ENCODE peak calls at places on chromosomes 12 and 14, in four cellular contexts. T is K562, C is HepG2, G is H1. Q is an unnamed sample.

GRCh38 chr14:68539311-68539737 is 253.5 kb downstream of the ZFP36L1 start:
- DNase-seq in C (no peak), T (no peak), G (no peak), Q (no peak)

GRCh38 chr12:85076688-85077430 is 40.7 kb downstream of the LRRIQ1 start:
- DNase-seq in T (no peak), G (no peak), C (peak; percentile 43), Q (peak; percentile 87)

GRCh38 chr14:30994681-30995620 is 30.5 kb upstream of the AP4S1 start:
- DNase-seq in C (no peak), T (no peak), G (no peak), Q (peak; percentile 66)

GRCh38 chr14:51828017-51828797 is 32.2 kb upstream of the GNG2 start:
- DNase-seq in T (no peak), C (no peak), G (no peak), Q (no peak)

GRCh38 chr12:68871899-68872298 is 61.1 kb downstream of the CPM start:
- DNase-seq in C (peak; percentile 23), G (no peak), T (no peak), Q (peak; percentile 11)

GRCh38 chr14:97219356-97220017 is 422.3 kb downstream of the VRK1 start:
- DNase-seq in T (no peak), C (no peak), G (peak; percentile 50), Q (no peak)

GRCh38 chr14:54848910-54849309 is 53.7 kb downstream of the GCH1 start:
- DNase-seq in T (no peak), G (no peak), C (no peak), Q (no peak)

GRCh38 chr12:108254030-108254429 is 85.1 kb downstream of the CMKLR1 start:
- DNase-seq in G (no peak), T (no peak), C (no peak), Q (no peak)

GRCh38 chr12:105162174-105162573 is 54.6 kb downstream of the WASHC4 start:
- DNase-seq in T (no peak), C (no peak), G (no peak), Q (no peak)

GRCh38 chr14:90795744-90796143 is 20.5 kb downstream of the TTC7B start:
- DNase-seq in G (no peak), T (no peak), C (no peak), Q (peak; percentile 92)

GRCh38 chr12:53096089-53096741 is 1.3 kb upstream of the IGFBP6 start:
- DNase-seq in G (peak; percentile 66), C (no peak), T (no peak), Q (no peak)

GRCh38 chr12:110367209-110367864 is 36.2 kb downstream of the ANAPC7 start:
- DNase-seq in T (no peak), C (no peak), G (no peak), Q (no peak)

GRCh38 chr14:101124860-101125259 is 221.3 kb upstream of the RTL1 start:
- DNase-seq in C (no peak), T (no peak), G (no peak), Q (no peak)

GRCh38 chr14:97458302-97459137 is 661.3 kb downstream of the VRK1 start:
- DNase-seq in T (no peak), C (no peak), G (peak; percentile 67), Q (no peak)

GRCh38 chr14:54570651-54571415 is 3.9 kb downstream of the SAMD4A start:
- DNase-seq in G (no peak), T (no peak), C (no peak), Q (peak; percentile 63)

DNA sequence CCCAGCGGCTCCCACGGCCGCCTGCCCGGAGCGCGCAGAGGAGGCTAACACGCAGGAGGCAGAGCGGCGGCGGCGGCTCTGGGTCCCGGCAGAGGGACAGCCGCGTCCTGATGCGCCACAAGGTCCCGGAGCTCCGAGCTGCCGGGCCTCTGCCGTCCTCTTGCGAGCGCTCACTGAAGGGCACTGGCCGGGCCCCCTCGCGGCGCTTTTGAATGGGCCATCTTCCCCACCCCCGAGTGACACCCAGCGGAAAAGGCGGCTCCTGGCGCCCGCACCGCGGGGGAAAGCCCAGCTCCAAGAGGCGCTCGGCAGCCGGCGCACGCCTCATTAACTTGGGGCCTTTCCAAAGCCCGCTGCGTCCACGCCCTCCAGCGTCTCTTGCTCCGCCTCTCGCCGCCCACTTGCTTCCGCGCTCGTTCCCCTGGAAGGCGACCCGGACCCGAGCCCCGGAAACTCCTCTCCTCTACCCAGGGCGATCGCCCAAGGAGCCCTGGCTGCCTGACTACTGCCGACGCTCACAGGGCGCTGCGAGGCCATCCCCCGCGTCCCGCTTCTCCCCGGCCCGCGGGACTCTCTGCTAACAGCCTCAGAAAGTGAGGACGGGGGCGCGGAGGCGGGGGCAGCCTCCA is at the start of gene PHLDA1:
- DNase-seq in C (peak; percentile 91), G (peak; percentile 88), T (peak; percentile 85), Q (peak; percentile 96)
- TF ChIP-seq EZH2 in C (no peak), G (no peak), T (no peak), Q (no peak)

GRCh38 chr14:88505621-88506020 is 49.2 kb downstream of the PTPN21 start:
- DNase-seq in T (no peak), C (no peak), G (no peak), Q (no peak)

GRCh38 chr14:88500611-88501010 is 54.2 kb downstream of the PTPN21 start:
- DNase-seq in G (no peak), T (no peak), C (no peak), Q (no peak)

GRCh38 chr14:88502740-88503139 is 52.1 kb downstream of the PTPN21 start:
- DNase-seq in C (no peak), T (no peak), G (no peak), Q (no peak)

GRCh38 chr14:88504602-88505001 is 50.2 kb downstream of the PTPN21 start:
- DNase-seq in C (no peak), G (no peak), T (no peak), Q (no peak)

GRCh38 chr14:88503754-88504406 is 50.9 kb downstream of the PTPN21 start:
- DNase-seq in C (no peak), T (no peak), G (no peak), Q (no peak)
- TF ChIP-seq JUN in C (no peak), T (no peak), G (no peak), Q (no peak)

GRCh38 chr12:26647091-26647490 is 185.9 kb downstream of the ITPR2 start:
- DNase-seq in G (no peak), C (no peak), T (no peak), Q (no peak)

GRCh38 chr12:26646571-26646970 is 186.4 kb downstream of the ITPR2 start:
- DNase-seq in C (no peak), T (no peak), G (no peak), Q (no peak)

GRCh38 chr12:26648066-26648465 is 184.9 kb downstream of the ITPR2 start:
- DNase-seq in G (no peak), T (no peak), C (no peak), Q (peak; percentile 70)

GRCh38 chr12:26648999-26649398 is 184.0 kb downstream of the ITPR2 start:
- DNase-seq in T (no peak), G (no peak), C (no peak), Q (no peak)

DNA sequence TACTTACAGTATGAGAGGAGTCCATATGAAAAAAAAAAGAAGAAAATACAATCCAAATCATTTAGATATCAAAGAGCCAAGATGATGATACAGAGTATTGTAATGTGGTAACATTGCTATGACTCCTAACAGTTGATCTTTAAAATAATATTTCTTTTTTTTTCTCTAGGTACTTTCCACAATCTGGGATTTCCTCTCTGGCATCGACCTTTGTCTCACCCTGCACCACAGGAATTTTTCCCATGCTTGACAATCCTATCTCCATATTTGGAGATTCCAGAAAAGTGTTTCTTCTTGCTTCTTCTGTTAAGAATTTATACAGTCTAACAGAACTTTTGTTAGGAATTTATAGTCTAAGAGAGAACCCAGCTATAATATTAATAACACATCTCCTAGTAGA is 184.4 kb downstream of the ITPR2 start:
- DNase-seq in T (no peak), C (no peak), G (no peak), Q (peak; percentile 90)
- TF ChIP-seq MAX in T (no peak), C (no peak), G (no peak), Q (no peak)

DNA sequence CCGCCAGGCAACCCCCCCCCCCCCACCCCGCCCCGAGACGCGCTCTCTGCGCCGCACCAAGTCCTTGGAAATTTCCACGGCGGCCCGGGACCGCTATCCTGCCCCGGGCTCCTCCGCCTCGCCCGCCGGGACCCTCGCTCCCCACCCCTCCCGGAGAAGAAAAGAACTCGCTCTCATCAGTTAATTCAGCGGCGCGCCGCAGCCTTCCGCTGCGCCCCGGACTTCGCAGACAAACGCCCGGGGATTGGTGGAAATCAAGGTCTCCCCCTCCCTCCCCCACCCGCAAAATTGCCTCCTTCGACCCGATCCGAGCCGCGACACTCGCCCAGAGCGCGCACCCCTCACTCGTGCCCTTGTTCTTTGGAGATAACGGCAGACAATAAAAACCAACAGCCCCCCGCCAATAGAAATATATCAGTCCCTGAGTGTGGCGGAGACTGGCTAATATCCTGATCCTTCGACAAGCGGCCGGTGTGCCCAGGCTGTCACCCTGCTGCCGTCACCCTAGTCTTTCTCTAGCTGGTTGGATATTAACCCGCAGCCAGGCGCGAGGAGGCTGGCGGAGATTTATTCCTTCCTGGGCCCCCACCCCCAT is at the start of gene ST8SIA1:
- DNase-seq in C (peak; percentile 7), G (peak; percentile 61), T (no peak), Q (no peak)
- TF ChIP-seq EZH2 in C (no peak), G (no peak), T (no peak), Q (no peak)

GRCh38 chr12:95412826-95413311 is 61.1 kb upstream of the METAP2 start:
- DNase-seq in T (no peak), C (no peak), G (no peak), Q (no peak)
- TF ChIP-seq JUN in T (no peak), C (no peak), G (no peak), Q (no peak)

DNA sequence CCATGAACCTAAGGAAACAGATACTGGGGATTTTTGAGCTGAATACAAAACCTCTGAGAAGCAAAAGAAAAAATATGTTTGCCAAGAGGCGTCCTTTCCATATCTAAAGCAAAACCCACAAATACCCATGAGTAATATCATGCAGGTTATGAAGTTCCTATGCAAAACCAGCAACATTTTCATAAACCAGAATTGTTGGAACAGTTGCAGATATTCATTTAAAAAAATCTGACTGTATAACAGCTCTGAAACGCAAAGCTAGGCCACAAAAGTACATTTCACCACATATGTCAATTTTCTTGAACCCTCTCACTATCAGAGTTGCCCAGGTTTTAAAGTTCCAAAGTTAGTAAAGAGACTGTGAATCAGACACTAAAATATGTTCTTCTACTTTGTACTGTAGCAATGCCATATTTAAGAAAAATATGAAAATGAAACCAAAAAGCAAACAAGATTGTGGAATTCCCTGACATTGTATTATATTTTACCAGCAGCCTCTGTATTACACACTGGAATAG is 33.8 kb upstream of the HIF1A start:
- DNase-seq in G (no peak), T (no peak), C (no peak), Q (no peak)
- TF ChIP-seq MAX in G (no peak), T (no peak), C (no peak), Q (no peak)

GRCh38 chr12:48815281-48816110 is 2.8 kb upstream of the CACNB3 start:
- DNase-seq in C (peak; percentile 41), T (peak; percentile 79), G (peak; percentile 87), Q (peak; percentile 78)
- TF ChIP-seq EZH2 in C (no peak), T (no peak), G (no peak), Q (no peak)